ENCODE peak calls at places on chromosome 14, in six cellular contexts. H, V, M, Z, B and Y are unnamed samples.

GRCh38 chr14:73287071-73287470 is 49.8 kb downstream of the PAPLN start:
- DNase-seq in H (no peak), V (no peak), M (no peak), Z (no peak), B (no peak), Y (no peak)

GRCh38 chr14:32087173-32087861 is 10.2 kb downstream of the ARHGAP5 start:
- DNase-seq in H (no peak), V (no peak), M (peak), Z (no peak), B (no peak), Y (no peak)

GRCh38 chr14:79136437-79137430 is 966.6 kb downstream of the NRXN3 start:
- DNase-seq in H (no peak), V (no peak), M (no peak), Z (no peak), B (no peak), Y (no peak)

GRCh38 chr14:21525995-21526671 is at the start of gene SALL2:
- DNase-seq in H (peak), V (peak), M (peak), Z (peak), B (peak), Y (peak)

GRCh38 chr14:55814064-55814463 is 234.1 kb downstream of the KTN1 start:
- DNase-seq in H (no peak), V (no peak), M (no peak), Z (no peak), B (no peak), Y (no peak)

GRCh38 chr14:21494902-21495762 is 16.0 kb downstream of the METTL3 start:
- DNase-seq in H (no peak), V (no peak), M (no peak), Z (no peak), B (no peak), Y (no peak)

GRCh38 chr14:51996148-51996746 is 6.9 kb downstream of the RTRAF start:
- DNase-seq in H (no peak), V (no peak), M (no peak), Z (no peak), B (no peak), Y (peak)

GRCh38 chr14:75969126-75969525 is 12.7 kb downstream of the TGFB3 start:
- DNase-seq in H (no peak), V (no peak), M (no peak), Z (no peak), B (no peak), Y (no peak)

GRCh38 chr14:98174031-98174430 is 1098.0 kb downstream of the BCL11B start:
- DNase-seq in H (no peak), V (no peak), M (no peak), Z (no peak), B (no peak), Y (no peak)

GRCh38 chr14:60204843-60205774 is 39.9 kb upstream of the DHRS7 start:
- DNase-seq in H (no peak), V (no peak), M (no peak), Z (no peak), B (no peak), Y (no peak)

GRCh38 chr14:35254736-35255135 is 37.4 kb upstream of the PSMA6 start:
- DNase-seq in H (no peak), V (no peak), M (no peak), Z (no peak), B (peak), Y (no peak)

GRCh38 chr14:104530651-104531050 is 48.9 kb upstream of the C14orf180 start:
- DNase-seq in H (no peak), V (no peak), M (no peak), Z (no peak), B (no peak), Y (no peak)

GRCh38 chr14:105324080-105324778 is 9.7 kb downstream of the PACS2 start:
- DNase-seq in H (peak), V (no peak), M (peak), Z (no peak), B (no peak), Y (no peak)

GRCh38 chr14:100608586-100609330 is 21.5 kb upstream of the BEGAIN start:
- DNase-seq in H (no peak), V (no peak), M (no peak), Z (no peak), B (no peak), Y (no peak)

GRCh38 chr14:75989134-75989533 is 3.6 kb downstream of the IFT43 start:
- DNase-seq in H (no peak), V (no peak), M (no peak), Z (no peak), B (no peak), Y (no peak)

GRCh38 chr14:104595116-104595675 is 9.4 kb downstream of the TMEM179 start:
- DNase-seq in H (no peak), V (peak), M (no peak), Z (no peak), B (no peak), Y (no peak)

GRCh38 chr14:26334288-26334687 is 263.5 kb downstream of the NOVA1 start:
- DNase-seq in H (no peak), V (no peak), M (no peak), Z (no peak), B (no peak), Y (no peak)

GRCh38 chr14:88611878-88612277 is 49.0 kb downstream of the ZC3H14 start:
- DNase-seq in H (no peak), V (no peak), M (no peak), Z (no peak), B (no peak), Y (no peak)

GRCh38 chr14:94021416-94022157 is 4.6 kb upstream of the OTUB2 start:
- DNase-seq in H (no peak), V (no peak), M (no peak), Z (no peak), B (no peak), Y (no peak)

GRCh38 chr14:99050309-99050708 is 221.7 kb downstream of the BCL11B start:
- DNase-seq in H (no peak), V (no peak), M (no peak), Z (no peak), B (no peak), Y (no peak)

GRCh38 chr14:104794641-104795467 is 694 bp downstream of the AKT1 start:
- DNase-seq in H (no peak), V (peak), M (no peak), Z (no peak), B (peak), Y (no peak)

GRCh38 chr14:35900741-35901140 is 74.6 kb downstream of the BRMS1L start:
- DNase-seq in H (no peak), V (no peak), M (no peak), Z (no peak), B (no peak), Y (no peak)

GRCh38 chr14:68358500-68358899 is 434.4 kb downstream of the ZFP36L1 start:
- DNase-seq in H (no peak), V (no peak), M (no peak), Z (no peak), B (no peak), Y (no peak)

GRCh38 chr14:93655078-93655750 is 133.1 kb downstream of the PRIMA1 start:
- DNase-seq in H (no peak), V (no peak), M (peak), Z (no peak), B (peak), Y (peak)

GRCh38 chr14:104001003-104001402 is 58.7 kb upstream of the RD3L start:
- DNase-seq in H (no peak), V (no peak), M (no peak), Z (no peak), B (no peak), Y (peak)

GRCh38 chr14:78178971-78179370 is 8.8 kb downstream of the NRXN3 start:
- DNase-seq in H (no peak), V (no peak), M (no peak), Z (no peak), B (no peak), Y (no peak)

GRCh38 chr14:79586401-79586800 is 624.9 kb downstream of the DIO2 start:
- DNase-seq in H (no peak), V (no peak), M (no peak), Z (no peak), B (no peak), Y (no peak)

GRCh38 chr14:70391493-70392391 is 25.1 kb downstream of the SYNJ2BP start:
- DNase-seq in H (no peak), V (no peak), M (no peak), Z (no peak), B (no peak), Y (no peak)

GRCh38 chr14:75094896-75095295 is 25.5 kb downstream of the ZC2HC1C start:
- DNase-seq in H (no peak), V (no peak), M (no peak), Z (no peak), B (no peak), Y (no peak)

GRCh38 chr14:43105305-43105704 is 1401.8 kb downstream of the FSCB start:
- DNase-seq in H (no peak), V (no peak), M (no peak), Z (no peak), B (no peak), Y (no peak)

GRCh38 chr14:73461478-73462077 is 3.2 kb upstream of the NUMB start:
- DNase-seq in H (no peak), V (no peak), M (peak), Z (no peak), B (no peak), Y (no peak)

GRCh38 chr14:68391292-68392014 is 401.4 kb downstream of the ZFP36L1 start:
- DNase-seq in H (no peak), V (no peak), M (no peak), Z (no peak), B (no peak), Y (no peak)

GRCh38 chr14:72420749-72421452 is 473.0 kb downstream of the DPF3 start:
- DNase-seq in H (peak), V (no peak), M (peak), Z (peak), B (peak), Y (peak)

GRCh38 chr14:25132734-25133422 is 82.9 kb upstream of the STXBP6 start:
- DNase-seq in H (peak), V (peak), M (peak), Z (peak), B (peak), Y (peak)

GRCh38 chr14:50944647-50945413 is 547 bp upstream of the PYGL start:
- DNase-seq in H (peak), V (peak), M (peak), Z (no peak), B (peak), Y (peak)

GRCh38 chr14:86797075-86797351 is 1196.0 kb downstream of the GALC start:
- DNase-seq in H (no peak), V (no peak), M (no peak), Z (no peak), B (no peak), Y (no peak)

GRCh38 chr14:24673534-24674203 is 39.7 kb upstream of the GZMB start:
- DNase-seq in H (no peak), V (no peak), M (no peak), Z (no peak), B (no peak), Y (peak)